ENCODE peak calls at places on chromosomes 16 and 17, in nine cellular contexts. One of them, this sample, is unnamed.

GRCh38 chr16:20678242-20678641 is 19.2 kb downstream of the ACSM1 start:
- DNase-seq in AG09319: no peak
- DNase-seq in mucosa of gallbladder: no peak
- DNase-seq in GM12891: no peak
- DNase-seq in type B pancreatic cell: no peak
- DNase-seq in stimulated activated naive CD8-positive, alpha-beta T cell treated with anti-CD3 and anti-CD28 coated beads, Interleukin-15, amount 100 ng/mL, for 72 hours: no peak
- DNase-seq in stimulated activated CD8-positive, alpha-beta memory T cell treated with anti-CD3 and anti-CD28 coated beads, Interleukin-4, amount 100 ng/mL, for 1 hour: no peak
- DNase-seq in T-cell: no peak
- DNase-seq in tibial nerve: no peak
- DNase-seq in this sample: no peak

GRCh38 chr16:72198021-72198420 is 26.1 kb upstream of the PMFBP1 start:
- DNase-seq in AG09319: peak; percentile 41
- DNase-seq in mucosa of gallbladder: peak; percentile 37
- DNase-seq in GM12891: no peak
- DNase-seq in type B pancreatic cell: no peak
- DNase-seq in stimulated activated naive CD8-positive, alpha-beta T cell treated with anti-CD3 and anti-CD28 coated beads, Interleukin-15, amount 100 ng/mL, for 72 hours: no peak
- DNase-seq in stimulated activated CD8-positive, alpha-beta memory T cell treated with anti-CD3 and anti-CD28 coated beads, Interleukin-4, amount 100 ng/mL, for 1 hour: no peak
- DNase-seq in T-cell: no peak
- DNase-seq in tibial nerve: peak; percentile 86
- DNase-seq in this sample: no peak

GRCh38 chr17:50564916-50565315 is 4.4 kb downstream of the CACNA1G start:
- DNase-seq in AG09319: peak; percentile 83
- DNase-seq in mucosa of gallbladder: peak; percentile 49
- DNase-seq in GM12891: no peak
- DNase-seq in type B pancreatic cell: no peak
- DNase-seq in stimulated activated naive CD8-positive, alpha-beta T cell treated with anti-CD3 and anti-CD28 coated beads, Interleukin-15, amount 100 ng/mL, for 72 hours: no peak
- DNase-seq in stimulated activated CD8-positive, alpha-beta memory T cell treated with anti-CD3 and anti-CD28 coated beads, Interleukin-4, amount 100 ng/mL, for 1 hour: no peak
- DNase-seq in T-cell: no peak
- DNase-seq in tibial nerve: peak; percentile 66
- DNase-seq in this sample: no peak

GRCh38 chr17:81731271-81731670 is 19.2 kb downstream of the SLC25A10 start:
- DNase-seq in AG09319: no peak
- DNase-seq in mucosa of gallbladder: no peak
- DNase-seq in GM12891: no peak
- DNase-seq in type B pancreatic cell: no peak
- DNase-seq in stimulated activated naive CD8-positive, alpha-beta T cell treated with anti-CD3 and anti-CD28 coated beads, Interleukin-15, amount 100 ng/mL, for 72 hours: no peak
- DNase-seq in stimulated activated CD8-positive, alpha-beta memory T cell treated with anti-CD3 and anti-CD28 coated beads, Interleukin-4, amount 100 ng/mL, for 1 hour: no peak
- DNase-seq in T-cell: no peak
- DNase-seq in tibial nerve: no peak
- DNase-seq in this sample: no peak

GRCh38 chr16:50797456-50797855 is 55.6 kb downstream of the CYLD start:
- DNase-seq in AG09319: no peak
- DNase-seq in mucosa of gallbladder: no peak
- DNase-seq in GM12891: no peak
- DNase-seq in type B pancreatic cell: no peak
- DNase-seq in stimulated activated naive CD8-positive, alpha-beta T cell treated with anti-CD3 and anti-CD28 coated beads, Interleukin-15, amount 100 ng/mL, for 72 hours: no peak
- DNase-seq in stimulated activated CD8-positive, alpha-beta memory T cell treated with anti-CD3 and anti-CD28 coated beads, Interleukin-4, amount 100 ng/mL, for 1 hour: no peak
- DNase-seq in T-cell: no peak
- DNase-seq in tibial nerve: no peak
- DNase-seq in this sample: no peak

GRCh38 chr16:23807028-23807427 is 28.8 kb upstream of the PRKCB start:
- DNase-seq in AG09319: no peak
- DNase-seq in mucosa of gallbladder: peak; percentile 13
- DNase-seq in GM12891: no peak
- DNase-seq in type B pancreatic cell: no peak
- DNase-seq in stimulated activated naive CD8-positive, alpha-beta T cell treated with anti-CD3 and anti-CD28 coated beads, Interleukin-15, amount 100 ng/mL, for 72 hours: no peak
- DNase-seq in stimulated activated CD8-positive, alpha-beta memory T cell treated with anti-CD3 and anti-CD28 coated beads, Interleukin-4, amount 100 ng/mL, for 1 hour: no peak
- DNase-seq in T-cell: no peak
- DNase-seq in tibial nerve: no peak
- DNase-seq in this sample: no peak

GRCh38 chr16:31427441-31428276 is 501 bp downstream of the COX6A2 start:
- DNase-seq in AG09319: no peak
- DNase-seq in mucosa of gallbladder: peak; percentile 61
- DNase-seq in GM12891: no peak
- DNase-seq in type B pancreatic cell: no peak
- DNase-seq in stimulated activated naive CD8-positive, alpha-beta T cell treated with anti-CD3 and anti-CD28 coated beads, Interleukin-15, amount 100 ng/mL, for 72 hours: peak; percentile 61
- DNase-seq in stimulated activated CD8-positive, alpha-beta memory T cell treated with anti-CD3 and anti-CD28 coated beads, Interleukin-4, amount 100 ng/mL, for 1 hour: peak; percentile 36
- DNase-seq in T-cell: peak; percentile 43
- DNase-seq in tibial nerve: peak; percentile 15
- DNase-seq in this sample: no peak

GRCh38 chr16:56780646-56781045 is 50.7 kb downstream of the NUP93 start:
- DNase-seq in AG09319: no peak
- DNase-seq in mucosa of gallbladder: no peak
- DNase-seq in GM12891: no peak
- DNase-seq in type B pancreatic cell: no peak
- DNase-seq in stimulated activated naive CD8-positive, alpha-beta T cell treated with anti-CD3 and anti-CD28 coated beads, Interleukin-15, amount 100 ng/mL, for 72 hours: no peak
- DNase-seq in stimulated activated CD8-positive, alpha-beta memory T cell treated with anti-CD3 and anti-CD28 coated beads, Interleukin-4, amount 100 ng/mL, for 1 hour: no peak
- DNase-seq in T-cell: no peak
- DNase-seq in tibial nerve: no peak
- DNase-seq in this sample: no peak

GRCh38 chr17:59001158-59001814 is 105.4 kb downstream of the TRIM37 start:
- DNase-seq in AG09319: no peak
- DNase-seq in mucosa of gallbladder: peak; percentile 52
- DNase-seq in GM12891: peak; percentile 39
- DNase-seq in type B pancreatic cell: no peak
- DNase-seq in stimulated activated naive CD8-positive, alpha-beta T cell treated with anti-CD3 and anti-CD28 coated beads, Interleukin-15, amount 100 ng/mL, for 72 hours: peak; percentile 80
- DNase-seq in stimulated activated CD8-positive, alpha-beta memory T cell treated with anti-CD3 and anti-CD28 coated beads, Interleukin-4, amount 100 ng/mL, for 1 hour: peak; percentile 14
- DNase-seq in T-cell: peak; percentile 75
- DNase-seq in tibial nerve: peak; percentile 34
- DNase-seq in this sample: no peak

GRCh38 chr16:85462405-85463227 is 150.5 kb upstream of the GSE1 start:
- DNase-seq in AG09319: no peak
- DNase-seq in mucosa of gallbladder: no peak
- DNase-seq in GM12891: no peak
- DNase-seq in type B pancreatic cell: no peak
- DNase-seq in stimulated activated naive CD8-positive, alpha-beta T cell treated with anti-CD3 and anti-CD28 coated beads, Interleukin-15, amount 100 ng/mL, for 72 hours: no peak
- DNase-seq in stimulated activated CD8-positive, alpha-beta memory T cell treated with anti-CD3 and anti-CD28 coated beads, Interleukin-4, amount 100 ng/mL, for 1 hour: no peak
- DNase-seq in T-cell: peak; percentile 20
- DNase-seq in tibial nerve: no peak
- DNase-seq in this sample: no peak

GRCh38 chr17:30234954-30235353 is 543 bp downstream of the SLC6A4 start:
- DNase-seq in AG09319: no peak
- DNase-seq in mucosa of gallbladder: no peak
- DNase-seq in GM12891: peak; percentile 52
- DNase-seq in type B pancreatic cell: no peak
- DNase-seq in stimulated activated naive CD8-positive, alpha-beta T cell treated with anti-CD3 and anti-CD28 coated beads, Interleukin-15, amount 100 ng/mL, for 72 hours: no peak
- DNase-seq in stimulated activated CD8-positive, alpha-beta memory T cell treated with anti-CD3 and anti-CD28 coated beads, Interleukin-4, amount 100 ng/mL, for 1 hour: no peak
- DNase-seq in T-cell: no peak
- DNase-seq in tibial nerve: no peak
- DNase-seq in this sample: no peak

GRCh38 chr16:10093564-10093963 is 88.7 kb downstream of the GRIN2A start:
- DNase-seq in AG09319: no peak
- DNase-seq in mucosa of gallbladder: no peak
- DNase-seq in GM12891: no peak
- DNase-seq in type B pancreatic cell: no peak
- DNase-seq in stimulated activated naive CD8-positive, alpha-beta T cell treated with anti-CD3 and anti-CD28 coated beads, Interleukin-15, amount 100 ng/mL, for 72 hours: no peak
- DNase-seq in stimulated activated CD8-positive, alpha-beta memory T cell treated with anti-CD3 and anti-CD28 coated beads, Interleukin-4, amount 100 ng/mL, for 1 hour: no peak
- DNase-seq in T-cell: no peak
- DNase-seq in tibial nerve: no peak
- DNase-seq in this sample: no peak

GRCh38 chr16:66619534-66620418 is 15.3 kb downstream of the CMTM3 start:
- DNase-seq in AG09319: no peak
- DNase-seq in mucosa of gallbladder: no peak
- DNase-seq in GM12891: no peak
- DNase-seq in type B pancreatic cell: no peak
- DNase-seq in stimulated activated naive CD8-positive, alpha-beta T cell treated with anti-CD3 and anti-CD28 coated beads, Interleukin-15, amount 100 ng/mL, for 72 hours: no peak
- DNase-seq in stimulated activated CD8-positive, alpha-beta memory T cell treated with anti-CD3 and anti-CD28 coated beads, Interleukin-4, amount 100 ng/mL, for 1 hour: no peak
- DNase-seq in T-cell: no peak
- DNase-seq in tibial nerve: no peak
- DNase-seq in this sample: no peak

GRCh38 chr16:23835390-23836077 is at the start of gene PRKCB:
- DNase-seq in AG09319: no peak
- DNase-seq in mucosa of gallbladder: peak; percentile 75
- DNase-seq in GM12891: peak; percentile 91
- DNase-seq in type B pancreatic cell: peak; percentile 86
- DNase-seq in stimulated activated naive CD8-positive, alpha-beta T cell treated with anti-CD3 and anti-CD28 coated beads, Interleukin-15, amount 100 ng/mL, for 72 hours: peak; percentile 90
- DNase-seq in stimulated activated CD8-positive, alpha-beta memory T cell treated with anti-CD3 and anti-CD28 coated beads, Interleukin-4, amount 100 ng/mL, for 1 hour: peak; percentile 77
- DNase-seq in T-cell: peak; percentile 78
- DNase-seq in tibial nerve: peak; percentile 46
- DNase-seq in this sample: peak; percentile 45

GRCh38 chr16:88108762-88109161 is 157.5 kb downstream of the BANP start:
- DNase-seq in AG09319: no peak
- DNase-seq in mucosa of gallbladder: no peak
- DNase-seq in GM12891: no peak
- DNase-seq in type B pancreatic cell: no peak
- DNase-seq in stimulated activated naive CD8-positive, alpha-beta T cell treated with anti-CD3 and anti-CD28 coated beads, Interleukin-15, amount 100 ng/mL, for 72 hours: no peak
- DNase-seq in stimulated activated CD8-positive, alpha-beta memory T cell treated with anti-CD3 and anti-CD28 coated beads, Interleukin-4, amount 100 ng/mL, for 1 hour: no peak
- DNase-seq in T-cell: no peak
- DNase-seq in tibial nerve: no peak
- DNase-seq in this sample: no peak

GRCh38 chr17:75719732-75720131 is 1.5 kb upstream of the ITGB4 start:
- DNase-seq in AG09319: no peak
- DNase-seq in mucosa of gallbladder: no peak
- DNase-seq in GM12891: no peak
- DNase-seq in type B pancreatic cell: no peak
- DNase-seq in stimulated activated naive CD8-positive, alpha-beta T cell treated with anti-CD3 and anti-CD28 coated beads, Interleukin-15, amount 100 ng/mL, for 72 hours: no peak
- DNase-seq in stimulated activated CD8-positive, alpha-beta memory T cell treated with anti-CD3 and anti-CD28 coated beads, Interleukin-4, amount 100 ng/mL, for 1 hour: no peak
- DNase-seq in T-cell: no peak
- DNase-seq in tibial nerve: no peak
- DNase-seq in this sample: no peak